ENCODE peak calls at places on chromosomes 7 and 10, in eight cellular contexts. One of them, this sample, is unnamed.

GRCh38 chr10:113519616-113520015 is 33.2 kb upstream of the HABP2 start:
- DNase-seq in endothelial cell: no peak
- DNase-seq in activated T-cell treated with anti-CD3 and anti-CD28 coated beads, Interleukin-2, amount 50 U/mL, for 24 hours: no peak
- DNase-seq in activated naive CD4-positive, alpha-beta T cell: no peak
- DNase-seq in AG08395: no peak
- DNase-seq in T-helper 22 cell: no peak
- DNase-seq in COR-L47: no peak
- DNase-seq in CD8-positive, alpha-beta memory T cell: no peak
- DNase-seq in this sample: no peak

GRCh38 chr10:99782447-99783286 is at the start of gene ABCC2:
- DNase-seq in endothelial cell: no peak
- DNase-seq in activated T-cell treated with anti-CD3 and anti-CD28 coated beads, Interleukin-2, amount 50 U/mL, for 24 hours: no peak
- DNase-seq in activated naive CD4-positive, alpha-beta T cell: no peak
- DNase-seq in AG08395: no peak
- DNase-seq in T-helper 22 cell: no peak
- DNase-seq in COR-L47: no peak
- DNase-seq in CD8-positive, alpha-beta memory T cell: no peak
- DNase-seq in this sample: no peak

GRCh38 chr7:4726568-4726967 is 44.5 kb downstream of the FOXK1 start:
- DNase-seq in endothelial cell: no peak
- DNase-seq in activated T-cell treated with anti-CD3 and anti-CD28 coated beads, Interleukin-2, amount 50 U/mL, for 24 hours: no peak
- DNase-seq in activated naive CD4-positive, alpha-beta T cell: no peak
- DNase-seq in AG08395: no peak
- DNase-seq in T-helper 22 cell: no peak
- DNase-seq in COR-L47: no peak
- DNase-seq in CD8-positive, alpha-beta memory T cell: no peak
- DNase-seq in this sample: no peak

GRCh38 chr7:159139202-159139601 is 5.5 kb downstream of the VIPR2 start:
- DNase-seq in endothelial cell: no peak
- DNase-seq in activated T-cell treated with anti-CD3 and anti-CD28 coated beads, Interleukin-2, amount 50 U/mL, for 24 hours: no peak
- DNase-seq in activated naive CD4-positive, alpha-beta T cell: no peak
- DNase-seq in AG08395: no peak
- DNase-seq in T-helper 22 cell: no peak
- DNase-seq in COR-L47: peak
- DNase-seq in CD8-positive, alpha-beta memory T cell: no peak
- DNase-seq in this sample: no peak

GRCh38 chr10:51629969-51630617 is 69.3 kb downstream of the CSTF2T start:
- DNase-seq in endothelial cell: no peak
- DNase-seq in activated T-cell treated with anti-CD3 and anti-CD28 coated beads, Interleukin-2, amount 50 U/mL, for 24 hours: no peak
- DNase-seq in activated naive CD4-positive, alpha-beta T cell: no peak
- DNase-seq in AG08395: peak
- DNase-seq in T-helper 22 cell: no peak
- DNase-seq in COR-L47: no peak
- DNase-seq in CD8-positive, alpha-beta memory T cell: no peak
- DNase-seq in this sample: no peak

GRCh38 chr10:90925078-90926029 is 4.5 kb upstream of the ANKRD1 start:
- DNase-seq in endothelial cell: no peak
- DNase-seq in activated T-cell treated with anti-CD3 and anti-CD28 coated beads, Interleukin-2, amount 50 U/mL, for 24 hours: no peak
- DNase-seq in activated naive CD4-positive, alpha-beta T cell: no peak
- DNase-seq in AG08395: no peak
- DNase-seq in T-helper 22 cell: no peak
- DNase-seq in COR-L47: no peak
- DNase-seq in CD8-positive, alpha-beta memory T cell: no peak
- DNase-seq in this sample: no peak

GRCh38 chr7:129385116-129385515 is 49.1 kb upstream of the STRIP2 start:
- DNase-seq in endothelial cell: no peak
- DNase-seq in activated T-cell treated with anti-CD3 and anti-CD28 coated beads, Interleukin-2, amount 50 U/mL, for 24 hours: no peak
- DNase-seq in activated naive CD4-positive, alpha-beta T cell: no peak
- DNase-seq in AG08395: no peak
- DNase-seq in T-helper 22 cell: no peak
- DNase-seq in COR-L47: no peak
- DNase-seq in CD8-positive, alpha-beta memory T cell: no peak
- DNase-seq in this sample: no peak

GRCh38 chr10:63466168-63466935 is 575 bp upstream of the JMJD1C start:
- DNase-seq in endothelial cell: peak
- DNase-seq in activated T-cell treated with anti-CD3 and anti-CD28 coated beads, Interleukin-2, amount 50 U/mL, for 24 hours: no peak
- DNase-seq in activated naive CD4-positive, alpha-beta T cell: peak
- DNase-seq in AG08395: peak
- DNase-seq in T-helper 22 cell: no peak
- DNase-seq in COR-L47: peak
- DNase-seq in CD8-positive, alpha-beta memory T cell: no peak
- DNase-seq in this sample: no peak

GRCh38 chr7:45881759-45882464 is 6.4 kb upstream of the IGFBP1 start:
- DNase-seq in endothelial cell: no peak
- DNase-seq in activated T-cell treated with anti-CD3 and anti-CD28 coated beads, Interleukin-2, amount 50 U/mL, for 24 hours: no peak
- DNase-seq in activated naive CD4-positive, alpha-beta T cell: no peak
- DNase-seq in AG08395: peak
- DNase-seq in T-helper 22 cell: no peak
- DNase-seq in COR-L47: no peak
- DNase-seq in CD8-positive, alpha-beta memory T cell: no peak
- DNase-seq in this sample: no peak

GRCh38 chr7:93055543-93056107 is 62.2 kb downstream of the SAMD9 start:
- DNase-seq in endothelial cell: no peak
- DNase-seq in activated T-cell treated with anti-CD3 and anti-CD28 coated beads, Interleukin-2, amount 50 U/mL, for 24 hours: no peak
- DNase-seq in activated naive CD4-positive, alpha-beta T cell: no peak
- DNase-seq in AG08395: peak
- DNase-seq in T-helper 22 cell: no peak
- DNase-seq in COR-L47: peak
- DNase-seq in CD8-positive, alpha-beta memory T cell: no peak
- DNase-seq in this sample: peak

GRCh38 chr10:102422586-102423129 is 2.0 kb downstream of the FBXL15 start:
- DNase-seq in endothelial cell: peak
- DNase-seq in activated T-cell treated with anti-CD3 and anti-CD28 coated beads, Interleukin-2, amount 50 U/mL, for 24 hours: peak
- DNase-seq in activated naive CD4-positive, alpha-beta T cell: peak
- DNase-seq in AG08395: peak
- DNase-seq in T-helper 22 cell: no peak
- DNase-seq in COR-L47: no peak
- DNase-seq in CD8-positive, alpha-beta memory T cell: no peak
- DNase-seq in this sample: no peak

GRCh38 chr7:23431596-23432284 is 38.6 kb downstream of the IGF2BP3 start:
- DNase-seq in endothelial cell: no peak
- DNase-seq in activated T-cell treated with anti-CD3 and anti-CD28 coated beads, Interleukin-2, amount 50 U/mL, for 24 hours: no peak
- DNase-seq in activated naive CD4-positive, alpha-beta T cell: no peak
- DNase-seq in AG08395: no peak
- DNase-seq in T-helper 22 cell: no peak
- DNase-seq in COR-L47: no peak
- DNase-seq in CD8-positive, alpha-beta memory T cell: no peak
- DNase-seq in this sample: no peak

GRCh38 chr7:155896531-155897263 is 84.4 kb upstream of the SHH start:
- DNase-seq in endothelial cell: no peak
- DNase-seq in activated T-cell treated with anti-CD3 and anti-CD28 coated beads, Interleukin-2, amount 50 U/mL, for 24 hours: no peak
- DNase-seq in activated naive CD4-positive, alpha-beta T cell: no peak
- DNase-seq in AG08395: no peak
- DNase-seq in T-helper 22 cell: no peak
- DNase-seq in COR-L47: no peak
- DNase-seq in CD8-positive, alpha-beta memory T cell: no peak
- DNase-seq in this sample: no peak

GRCh38 chr7:17986826-17987225 is 40.8 kb downstream of the PRPS1L1 start:
- DNase-seq in endothelial cell: no peak
- DNase-seq in activated T-cell treated with anti-CD3 and anti-CD28 coated beads, Interleukin-2, amount 50 U/mL, for 24 hours: no peak
- DNase-seq in activated naive CD4-positive, alpha-beta T cell: no peak
- DNase-seq in AG08395: peak
- DNase-seq in T-helper 22 cell: no peak
- DNase-seq in COR-L47: no peak
- DNase-seq in CD8-positive, alpha-beta memory T cell: no peak
- DNase-seq in this sample: no peak

GRCh38 chr10:95525033-95525418 is 36.1 kb downstream of the SORBS1 start:
- DNase-seq in endothelial cell: no peak
- DNase-seq in activated T-cell treated with anti-CD3 and anti-CD28 coated beads, Interleukin-2, amount 50 U/mL, for 24 hours: no peak
- DNase-seq in activated naive CD4-positive, alpha-beta T cell: no peak
- DNase-seq in AG08395: no peak
- DNase-seq in T-helper 22 cell: no peak
- DNase-seq in COR-L47: no peak
- DNase-seq in CD8-positive, alpha-beta memory T cell: no peak
- DNase-seq in this sample: no peak

GRCh38 chr7:114214454-114214853 is 200.2 kb upstream of the FOXP2 start:
- DNase-seq in endothelial cell: no peak
- DNase-seq in activated T-cell treated with anti-CD3 and anti-CD28 coated beads, Interleukin-2, amount 50 U/mL, for 24 hours: no peak
- DNase-seq in activated naive CD4-positive, alpha-beta T cell: no peak
- DNase-seq in AG08395: no peak
- DNase-seq in T-helper 22 cell: no peak
- DNase-seq in COR-L47: no peak
- DNase-seq in CD8-positive, alpha-beta memory T cell: no peak
- DNase-seq in this sample: no peak

GRCh38 chr7:81519886-81520285 is 250.0 kb downstream of the HGF start:
- DNase-seq in endothelial cell: no peak
- DNase-seq in activated T-cell treated with anti-CD3 and anti-CD28 coated beads, Interleukin-2, amount 50 U/mL, for 24 hours: no peak
- DNase-seq in activated naive CD4-positive, alpha-beta T cell: no peak
- DNase-seq in AG08395: no peak
- DNase-seq in T-helper 22 cell: no peak
- DNase-seq in COR-L47: no peak
- DNase-seq in CD8-positive, alpha-beta memory T cell: no peak
- DNase-seq in this sample: no peak

GRCh38 chr7:158365332-158365731 is 222.3 kb downstream of the PTPRN2 start:
- DNase-seq in endothelial cell: no peak
- DNase-seq in activated T-cell treated with anti-CD3 and anti-CD28 coated beads, Interleukin-2, amount 50 U/mL, for 24 hours: no peak
- DNase-seq in activated naive CD4-positive, alpha-beta T cell: no peak
- DNase-seq in AG08395: no peak
- DNase-seq in T-helper 22 cell: no peak
- DNase-seq in COR-L47: no peak
- DNase-seq in CD8-positive, alpha-beta memory T cell: no peak
- DNase-seq in this sample: no peak

GRCh38 chr10:8279598-8279997 is 225.1 kb downstream of the GATA3 start:
- DNase-seq in endothelial cell: no peak
- DNase-seq in activated T-cell treated with anti-CD3 and anti-CD28 coated beads, Interleukin-2, amount 50 U/mL, for 24 hours: no peak
- DNase-seq in activated naive CD4-positive, alpha-beta T cell: no peak
- DNase-seq in AG08395: peak
- DNase-seq in T-helper 22 cell: no peak
- DNase-seq in COR-L47: no peak
- DNase-seq in CD8-positive, alpha-beta memory T cell: no peak
- DNase-seq in this sample: no peak

GRCh38 chr10:92062273-92062672 is 138.7 kb downstream of the BTAF1 start:
- DNase-seq in endothelial cell: no peak
- DNase-seq in activated T-cell treated with anti-CD3 and anti-CD28 coated beads, Interleukin-2, amount 50 U/mL, for 24 hours: no peak
- DNase-seq in activated naive CD4-positive, alpha-beta T cell: no peak
- DNase-seq in AG08395: no peak
- DNase-seq in T-helper 22 cell: no peak
- DNase-seq in COR-L47: no peak
- DNase-seq in CD8-positive, alpha-beta memory T cell: no peak
- DNase-seq in this sample: no peak